ENCODE peak calls at places on chromosomes 11 and 22, in six cellular contexts. Z, D, L, I, M and X are unnamed samples.
A peak's percentile ranks its signal among the peaks of the same experiment; 100 is the strongest.

GRCh38 chr11:102580185-102580951 is 44.8 kb downstream of the MMP20 start:
- DNase-seq in Z (no peak), D (no peak), L (no peak), I (no peak), M (no peak), X (no peak)

GRCh38 chr11:55673860-55674259 is 11.9 kb downstream of the OR4C6 start:
- DNase-seq in Z (no peak), D (no peak), L (no peak), I (no peak), M (no peak), X (no peak)

GRCh38 chr22:21568207-21569075 is 927 bp downstream of the UBE2L3 start:
- DNase-seq in Z (peak; percentile 34), D (no peak), L (no peak), I (no peak), M (no peak), X (no peak)

GRCh38 chr11:66267379-66268209 is 845 bp upstream of the RAB1B start:
- DNase-seq in Z (peak; percentile 94), D (peak; percentile 83), L (peak; percentile 63), I (peak; percentile 81), M (peak; percentile 62), X (peak; percentile 79)

GRCh38 chr11:115676768-115677167 is 172.6 kb upstream of the CADM1 start:
- DNase-seq in Z (no peak), D (no peak), L (no peak), I (no peak), M (no peak), X (no peak)

GRCh38 chr11:118180300-118180703 is 3.9 kb upstream of the SCN2B start:
- DNase-seq in Z (peak; percentile 45), D (no peak), L (no peak), I (no peak), M (no peak), X (no peak)

GRCh38 chr11:34587282-34587677 is 33.6 kb upstream of the EHF start:
- DNase-seq in Z (no peak), D (no peak), L (no peak), I (no peak), M (no peak), X (no peak)

GRCh38 chr11:2221024-2221423 is 49.4 kb downstream of the ASCL2 start:
- DNase-seq in Z (no peak), D (no peak), L (no peak), I (no peak), M (no peak), X (no peak)

GRCh38 chr22:45389546-45389945 is 23.9 kb downstream of the SMC1B start:
- DNase-seq in Z (no peak), D (no peak), L (no peak), I (no peak), M (no peak), X (no peak)